ENCODE peak calls at places on chromosomes 2 and 18, in six cellular contexts. L is fibroblast of lung, M is endothelial cell of umbilical vein, J is heart right ventricle, E is ovary, H is keratinocyte. F is an unnamed sample.
A peak's percentile ranks its signal among the peaks of the same experiment; 100 is the strongest.

GRCh38 chr2:207418422-207418821 is 111.3 kb upstream of the CREB1 start:
- DNase-seq in M (no peak), E (no peak), H (no peak), L (no peak), J (no peak), F (no peak)

GRCh38 chr2:59905731-59906130 is 647.7 kb downstream of the BCL11A start:
- DNase-seq in J (no peak), H (no peak), M (no peak), E (no peak), L (no peak), F (no peak)

GRCh38 chr2:148927010-148927409 is 52.0 kb downstream of the KIF5C start:
- DNase-seq in J (no peak), M (no peak), L (no peak), E (no peak), H (no peak), F (no peak)

GRCh38 chr2:68643011-68643873 is at the start of gene PROKR1:
- DNase-seq in M (peak; percentile 10), H (no peak), E (peak; percentile 16), J (no peak), L (no peak), F (peak; percentile 21)

GRCh38 chr2:159650574-159650973 is 34.2 kb upstream of the BAZ2B start:
- DNase-seq in L (no peak), H (no peak), E (no peak), M (no peak), J (no peak), F (no peak)

GRCh38 chr2:142718731-142719130 is 158.7 kb upstream of the KYNU start:
- DNase-seq in M (no peak), L (no peak), E (no peak), H (no peak), J (no peak), F (no peak)

GRCh38 chr18:28960146-28960545 is 783.2 kb upstream of the CDH2 start:
- DNase-seq in M (peak; percentile 71), H (no peak), J (no peak), L (peak; percentile 46), E (no peak), F (peak; percentile 19)

GRCh38 chr2:229376866-229377265 is 105.8 kb upstream of the PID1 start:
- DNase-seq in H (no peak), J (no peak), L (no peak), E (no peak), M (no peak), F (peak; percentile 59)

DNA sequence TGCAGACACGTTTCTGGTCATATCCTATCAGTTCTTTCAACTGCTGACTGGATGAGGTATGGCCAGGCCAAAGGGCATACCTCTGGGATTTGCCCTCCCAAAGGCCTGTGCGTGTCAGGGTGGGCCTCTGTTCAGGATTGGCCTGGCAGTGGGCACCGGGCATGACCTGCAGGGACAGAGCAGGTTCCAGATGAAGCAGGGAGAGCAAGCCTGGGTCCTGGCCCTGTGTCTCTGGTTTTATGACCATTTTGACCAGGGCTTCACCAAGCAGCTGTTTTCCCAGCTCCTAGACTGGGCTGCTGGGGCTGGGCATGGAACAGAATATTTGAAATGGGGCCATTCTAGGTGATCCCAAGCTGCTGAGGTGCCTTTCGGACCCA is 348 bp upstream of the PROM2 start:
- DNase-seq in J (no peak), E (peak; percentile 0), M (no peak), H (no peak), L (no peak), F (no peak)
- TF ChIP-seq CTCF in J (no peak), E (no peak), M (no peak), H (no peak), L (no peak), F (no peak)

DNA sequence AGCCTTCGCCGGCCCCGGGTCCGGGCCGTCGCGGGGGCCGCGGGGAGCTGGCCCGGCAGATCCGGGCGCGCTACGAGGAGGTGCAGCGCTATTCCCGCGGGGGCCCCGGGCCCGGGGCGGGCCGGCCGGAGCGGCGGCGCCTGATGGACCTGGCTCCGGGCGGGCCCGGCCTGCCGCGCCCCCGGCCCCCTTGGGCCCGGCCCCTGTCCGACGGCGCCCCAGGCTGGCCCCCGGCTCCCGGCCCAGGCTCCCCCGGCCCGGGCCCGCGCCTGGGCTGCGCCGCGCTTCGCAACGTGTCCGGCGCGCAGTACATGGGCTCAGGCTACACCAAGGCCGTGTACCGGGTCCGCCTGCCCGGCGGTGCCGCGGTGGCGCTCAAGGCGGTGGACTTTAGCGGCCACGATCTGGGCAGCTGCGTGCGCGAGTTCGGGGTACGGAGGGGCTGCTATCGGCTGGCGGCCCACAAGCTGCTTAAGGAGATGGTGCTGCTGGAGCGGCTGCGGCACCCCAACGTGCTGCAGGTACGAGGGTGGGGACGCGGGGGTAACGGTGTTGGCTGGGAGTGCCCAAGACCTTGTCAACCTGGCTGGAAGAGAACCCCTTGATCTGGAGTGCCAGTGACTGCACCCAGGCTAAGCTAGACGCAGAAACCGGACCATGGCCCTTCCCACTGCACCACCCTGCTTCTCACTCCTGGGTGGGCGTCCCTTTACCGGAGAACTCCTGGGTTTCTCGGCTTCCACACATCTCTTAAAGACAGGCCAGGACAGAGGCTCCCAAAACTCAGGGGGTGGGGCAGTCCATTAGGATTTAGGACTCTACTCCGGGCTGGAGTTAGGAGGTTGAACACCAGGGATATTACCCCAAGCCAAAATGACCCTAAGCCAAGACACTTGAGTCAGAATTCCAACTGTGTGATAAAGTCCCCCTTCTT is 764 bp downstream of the PKDCC start:
- DNase-seq in L (peak; percentile 23), H (no peak), M (peak; percentile 27), J (no peak), E (no peak), F (no peak)
- H3K27ac ChIP-seq in L (peak overlapping the region; percentile 46), H (no peak overlapping the region), M (no peak overlapping the region), J (peak overlapping the region; percentile 94), E (peak overlapping the region; percentile 86), F (no peak overlapping the region)

GRCh38 chr2:65686928-65687521 is 254.6 kb upstream of the SPRED2 start:
- DNase-seq in H (no peak), E (no peak), L (no peak), J (no peak), M (no peak), F (peak; percentile 17)
- TF ChIP-seq CTCF in H (peak; percentile 25), E (no peak), L (no peak), J (no peak), M (no peak), F (peak; percentile 36)

GRCh38 chr2:99988567-99988966 is 153.8 kb downstream of the AFF3 start:
- DNase-seq in J (no peak), H (no peak), E (no peak), L (no peak), M (peak; percentile 2), F (no peak)
- H3K27ac ChIP-seq in J (no peak overlapping the region), H (no peak overlapping the region), E (no peak overlapping the region), L (no peak overlapping the region), M (no peak overlapping the region), F (no peak overlapping the region)

GRCh38 chr2:176891857-176892256 is 320.7 kb upstream of the HNRNPA3 start:
- DNase-seq in E (no peak), H (no peak), J (no peak), M (no peak), L (no peak), F (no peak)

GRCh38 chr2:176892818-176893217 is 319.8 kb upstream of the HNRNPA3 start:
- DNase-seq in H (no peak), L (no peak), M (no peak), E (no peak), J (no peak), F (no peak)

GRCh38 chr2:176895158-176895557 is 317.4 kb upstream of the HNRNPA3 start:
- DNase-seq in M (no peak), J (no peak), E (no peak), H (no peak), L (no peak), F (no peak)

GRCh38 chr2:176885661-176886060 is 326.9 kb upstream of the HNRNPA3 start:
- DNase-seq in J (no peak), H (no peak), E (no peak), L (no peak), M (no peak), F (peak; percentile 6)

DNA sequence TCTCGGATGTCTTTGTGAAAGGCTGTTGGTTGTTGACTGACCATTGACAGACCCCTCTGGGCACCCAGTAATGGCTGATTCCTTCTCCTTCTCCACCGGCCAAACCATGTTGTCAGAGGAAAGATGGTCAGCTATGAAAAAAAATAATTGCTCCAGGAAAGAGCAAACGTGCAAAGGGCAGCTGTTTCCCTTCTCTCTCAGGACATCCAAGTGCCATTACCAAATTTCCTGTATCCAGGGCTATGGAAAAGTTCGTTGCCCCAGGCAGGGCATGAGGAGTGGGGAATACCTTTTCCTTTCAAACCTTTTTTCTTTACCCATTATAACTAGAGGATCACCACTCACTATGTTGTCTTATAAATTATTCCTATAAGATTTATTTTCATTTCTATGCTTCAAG is 321.5 kb upstream of the HNRNPA3 start:
- DNase-seq in E (no peak), M (no peak), H (no peak), J (no peak), L (no peak), F (no peak)
- TF ChIP-seq CTCF in E (no peak), M (no peak), H (no peak), J (no peak), L (no peak), F (no peak)

DNA sequence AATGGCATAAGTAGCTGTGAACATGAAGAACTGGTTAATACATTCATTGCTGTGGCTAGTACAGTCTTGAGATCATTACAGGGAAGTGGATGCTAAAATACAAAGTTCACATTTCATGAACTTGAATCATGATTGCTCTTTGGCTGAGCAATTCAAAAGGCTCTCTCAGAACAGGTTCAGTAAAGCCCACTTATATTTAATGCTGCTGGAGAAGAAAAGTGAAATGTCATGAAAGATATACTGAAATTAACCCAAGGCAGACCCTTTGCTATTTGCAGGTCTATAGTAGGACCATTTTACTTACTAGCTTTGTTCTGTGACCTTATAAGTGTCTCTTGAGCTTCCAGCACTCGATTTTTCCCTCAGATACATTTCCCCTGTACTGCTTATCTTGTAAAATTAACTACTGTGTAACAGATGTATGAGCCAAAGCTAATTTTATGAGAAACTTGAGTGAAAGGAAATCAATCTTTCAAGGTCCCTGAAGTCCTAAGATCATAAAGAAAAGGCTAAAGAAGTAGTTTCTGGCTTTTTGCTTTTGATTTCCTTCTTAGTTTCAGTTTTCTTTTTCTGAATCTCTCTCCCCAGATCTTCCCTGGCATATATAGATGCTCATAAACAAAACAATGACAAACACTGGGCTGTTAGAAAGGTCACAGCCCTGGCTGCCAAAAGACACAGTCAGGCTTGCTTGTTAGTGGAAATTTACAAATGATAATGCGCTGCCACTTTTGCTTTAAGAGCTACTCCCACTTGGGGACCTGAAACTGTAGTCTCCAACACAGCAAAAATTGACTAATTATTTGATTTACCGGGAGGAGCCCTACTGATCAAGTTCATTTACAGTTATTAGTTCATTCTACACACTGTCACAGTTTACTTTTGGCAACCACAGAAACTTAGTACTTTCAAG is 132.7 kb upstream of the XPO1 start:
- DNase-seq in E (no peak), M (peak; percentile 78), L (peak; percentile 51), J (peak; percentile 36), H (no peak), F (no peak)
- H3K27ac ChIP-seq in E (peak overlapping the region; percentile 82), M (peak overlapping the region; percentile 34), L (no peak overlapping the region), J (peak overlapping the region; percentile 79), H (no peak overlapping the region), F (no peak overlapping the region)

GRCh38 chr2:39068757-39069515 is 51.9 kb downstream of the SOS1 start:
- DNase-seq in H (peak; percentile 33), E (no peak), J (no peak), L (no peak), M (no peak), F (peak; percentile 18)
- TF ChIP-seq CTCF in H (no peak), E (no peak), J (no peak), L (no peak), M (no peak), F (no peak)